ENCODE peak calls at places on chromosome 1, in eight cellular contexts. M, W, Y, K, T, J, F and C are unnamed samples.

GRCh38 chr1:229624906-229625871 is 733 bp downstream of the TAF5L start:
- DNase-seq in M (peak), W (peak), Y (peak), K (peak), T (no peak), J (peak), F (peak), C (peak)

GRCh38 chr1:163168053-163168452 is 34.7 kb downstream of the RGS5 start:
- DNase-seq in M (no peak), W (peak), Y (no peak), K (no peak), T (peak), J (peak), F (no peak), C (no peak)

GRCh38 chr1:55288245-55288644 is 73.1 kb upstream of the USP24 start:
- DNase-seq in M (no peak), W (no peak), Y (no peak), K (no peak), T (no peak), J (no peak), F (no peak), C (no peak)

GRCh38 chr1:116521186-116521585 is 49.6 kb downstream of the CD58 start:
- DNase-seq in M (no peak), W (peak), Y (peak), K (no peak), T (no peak), J (peak), F (no peak), C (no peak)

GRCh38 chr1:235500971-235501540 is 3.2 kb downstream of the B3GALNT2 start:
- DNase-seq in M (no peak), W (peak), Y (peak), K (no peak), T (no peak), J (peak), F (no peak), C (no peak)

GRCh38 chr1:21882721-21883415 is 54.2 kb downstream of the HSPG2 start:
- DNase-seq in M (no peak), W (no peak), Y (peak), K (no peak), T (no peak), J (no peak), F (no peak), C (no peak)

GRCh38 chr1:245996806-245997205 is 510.3 kb downstream of the SMYD3 start:
- DNase-seq in M (no peak), W (no peak), Y (no peak), K (no peak), T (no peak), J (no peak), F (no peak), C (peak)

GRCh38 chr1:40768146-40768990 is 15.2 kb upstream of the KCNQ4 start:
- DNase-seq in M (no peak), W (no peak), Y (no peak), K (no peak), T (no peak), J (no peak), F (no peak), C (no peak)

GRCh38 chr1:13749543-13750307 is 49.7 kb downstream of the PRDM2 start:
- DNase-seq in M (peak), W (peak), Y (peak), K (peak), T (no peak), J (peak), F (no peak), C (peak)

GRCh38 chr1:50959303-50959912 is 659 bp downstream of the FAF1 start:
- DNase-seq in M (no peak), W (peak), Y (peak), K (no peak), T (no peak), J (peak), F (no peak), C (peak)

GRCh38 chr1:33152685-33153432 is 29.0 kb downstream of the TRIM62 start:
- DNase-seq in M (no peak), W (no peak), Y (peak), K (no peak), T (no peak), J (no peak), F (no peak), C (peak)

GRCh38 chr1:169236880-169237279 is 130.4 kb downstream of the ATP1B1 start:
- DNase-seq in M (no peak), W (no peak), Y (no peak), K (no peak), T (no peak), J (no peak), F (no peak), C (no peak)

GRCh38 chr1:81702903-81703302 is 97.8 kb upstream of the ADGRL2 start:
- DNase-seq in M (no peak), W (peak), Y (no peak), K (no peak), T (peak), J (peak), F (no peak), C (no peak)

GRCh38 chr1:87592156-87592555 is 263.5 kb downstream of the LMO4 start:
- DNase-seq in M (no peak), W (no peak), Y (no peak), K (no peak), T (no peak), J (no peak), F (no peak), C (no peak)

GRCh38 chr1:155086182-155086741 is 7.6 kb downstream of the EFNA3 start:
- DNase-seq in M (peak), W (peak), Y (peak), K (peak), T (no peak), J (no peak), F (peak), C (peak)

GRCh38 chr1:41102208-41102607 is 80.7 kb upstream of the SLFNL1 start:
- DNase-seq in M (no peak), W (peak), Y (no peak), K (no peak), T (peak), J (peak), F (no peak), C (no peak)

GRCh38 chr1:110548381-110548780 is 29.4 kb upstream of the KCNA10 start:
- DNase-seq in M (no peak), W (no peak), Y (peak), K (peak), T (no peak), J (peak), F (no peak), C (peak)

GRCh38 chr1:39575191-39576015 is 1.2 kb downstream of the PABPC4 start:
- DNase-seq in M (peak), W (no peak), Y (peak), K (peak), T (no peak), J (peak), F (no peak), C (peak)

GRCh38 chr1:243411472-243411871 is 155.6 kb downstream of the SDCCAG8 start:
- DNase-seq in M (no peak), W (no peak), Y (no peak), K (no peak), T (no peak), J (no peak), F (no peak), C (no peak)

GRCh38 chr1:87089070-87089736 is 174.8 kb downstream of the HS2ST1 start:
- DNase-seq in M (no peak), W (no peak), Y (no peak), K (no peak), T (no peak), J (no peak), F (no peak), C (no peak)

GRCh38 chr1:107914144-107914543 is 50.8 kb downstream of the VAV3 start:
- DNase-seq in M (no peak), W (no peak), Y (peak), K (no peak), T (no peak), J (no peak), F (no peak), C (no peak)

GRCh38 chr1:68293122-68293521 is 60.8 kb upstream of the WLS start:
- DNase-seq in M (no peak), W (no peak), Y (no peak), K (no peak), T (no peak), J (no peak), F (no peak), C (no peak)

GRCh38 chr1:27398405-27399149 is 6.2 kb downstream of the GPR3 start:
- DNase-seq in M (no peak), W (no peak), Y (no peak), K (no peak), T (no peak), J (no peak), F (no peak), C (no peak)

GRCh38 chr1:91781371-91781825 is 104.6 kb downstream of the TGFBR3 start:
- DNase-seq in M (no peak), W (peak), Y (no peak), K (no peak), T (no peak), J (peak), F (no peak), C (peak)

GRCh38 chr1:91015358-91015780 is 6.5 kb downstream of the ZNF644 start:
- DNase-seq in M (no peak), W (peak), Y (no peak), K (no peak), T (peak), J (no peak), F (no peak), C (no peak)

GRCh38 chr1:201279313-201279712 is 4.0 kb upstream of the PKP1 start:
- DNase-seq in M (no peak), W (no peak), Y (no peak), K (no peak), T (no peak), J (peak), F (no peak), C (no peak)

GRCh38 chr1:151716771-151717631 is at the start of gene CELF3:
- DNase-seq in M (no peak), W (no peak), Y (peak), K (peak), T (no peak), J (no peak), F (no peak), C (peak)

GRCh38 chr1:243645281-243645680 is 204.8 kb downstream of the AKT3 start:
- DNase-seq in M (no peak), W (no peak), Y (no peak), K (no peak), T (no peak), J (no peak), F (no peak), C (no peak)